ENCODE peak calls at places on chromosomes 7 and 10, in four cellular contexts. G is HepG2, R is GM12878, B is upper lobe of left lung. P is an unnamed sample.

GRCh38 chr7:73723813-73724212 is 4.3 kb upstream of the STX1A start:
- ATAC-seq in B (no peak), G (no peak), R (no peak), P (no peak)

GRCh38 chr10:102853944-102854694 is at the start of gene BORCS7:
- ATAC-seq in R (peak), B (peak), G (peak), P (peak)

GRCh38 chr7:43313628-43314378 is 201.4 kb downstream of the HECW1 start:
- ATAC-seq in R (peak), G (no peak), B (no peak), P (no peak)

GRCh38 chr7:94336009-94336408 is 58.7 kb upstream of the COL1A2 start:
- ATAC-seq in B (no peak), G (no peak), R (no peak), P (no peak)

GRCh38 chr7:38731195-38731594 is 100.0 kb upstream of the AMPH start:
- ATAC-seq in R (no peak), B (no peak), G (no peak), P (no peak)

GRCh38 chr7:36188266-36188665 is 35.2 kb downstream of the EEPD1 start:
- ATAC-seq in B (no peak), G (no peak), R (peak), P (no peak)

GRCh38 chr10:127013251-127013656 is 108.0 kb downstream of the DOCK1 start:
- ATAC-seq in B (no peak), R (no peak), G (no peak), P (no peak)

GRCh38 chr10:28797904-28798371 is 120.6 kb downstream of the BAMBI start:
- ATAC-seq in B (no peak), R (no peak), G (no peak), P (no peak)

GRCh38 chr7:74380720-74381119 is 73.0 kb upstream of the GTF2IRD1 start:
- ATAC-seq in G (peak), B (no peak), R (no peak), P (no peak)

GRCh38 chr10:22478555-22479334 is 133.4 kb downstream of the SPAG6 start:
- ATAC-seq in B (no peak), R (no peak), G (no peak), P (no peak)

GRCh38 chr10:78511324-78512204 is 477.9 kb downstream of the RPS24 start:
- ATAC-seq in B (no peak), G (no peak), R (no peak), P (no peak)

GRCh38 chr7:150748402-150748801 is 11.2 kb downstream of the GIMAP5 start:
- ATAC-seq in R (no peak), G (no peak), B (no peak), P (no peak)

GRCh38 chr7:40095695-40096327 is 38.6 kb downstream of the MPLKIP start:
- ATAC-seq in G (peak), R (no peak), B (no peak), P (no peak)

GRCh38 chr10:126387041-126387908 is 1.0 kb downstream of the ADAM12 start:
- ATAC-seq in B (peak), R (no peak), G (peak), P (no peak)

GRCh38 chr7:265998-266850 is 23.7 kb upstream of the FOXL3 start:
- ATAC-seq in G (peak), B (peak), R (no peak), P (no peak)

GRCh38 chr10:101230185-101230917 is 1.1 kb upstream of the LBX1 start:
- ATAC-seq in B (peak), R (no peak), G (peak), P (no peak)

GRCh38 chr10:104735469-104735868 is 94.4 kb downstream of the SORCS3 start:
- ATAC-seq in G (no peak), R (no peak), B (no peak), P (no peak)

GRCh38 chr7:134290286-134290685 is 26.4 kb downstream of the SLC35B4 start:
- ATAC-seq in B (peak), R (no peak), G (no peak), P (peak)

GRCh38 chr7:38839846-38840245 is 69.1 kb downstream of the VPS41 start:
- ATAC-seq in B (no peak), R (no peak), G (no peak), P (no peak)

GRCh38 chr7:699260-700170 is 27.0 kb upstream of the DNAAF5 start:
- ATAC-seq in B (no peak), G (no peak), R (no peak), P (peak)

GRCh38 chr7:4225352-4225751 is 456.7 kb upstream of the FOXK1 start:
- ATAC-seq in G (no peak), B (peak), R (no peak), P (no peak)

GRCh38 chr7:1049006-1049741 is 4.8 kb downstream of the GPR146 start:
- ATAC-seq in G (no peak), R (no peak), B (no peak), P (no peak)

GRCh38 chr10:80410122-80410521 is 1.8 kb downstream of the PRXL2A start:
- ATAC-seq in G (peak), B (no peak), R (no peak), P (no peak)

GRCh38 chr10:130661419-130661818 is 525.2 kb downstream of the GLRX3 start:
- ATAC-seq in R (no peak), G (no peak), B (no peak), P (no peak)

GRCh38 chr10:75592888-75593643 is 161.6 kb downstream of the LRMDA start:
- ATAC-seq in G (no peak), B (peak), R (no peak), P (no peak)

GRCh38 chr10:128469515-128469914 is 343.3 kb upstream of the MKI67 start:
- ATAC-seq in R (no peak), B (no peak), G (no peak), P (no peak)

GRCh38 chr7:44764665-44765578 is 16.3 kb downstream of the ZMIZ2 start:
- ATAC-seq in R (no peak), B (no peak), G (peak), P (no peak)

GRCh38 chr10:22253578-22253882 is 35.7 kb upstream of the EBLN1 start:
- ATAC-seq in B (peak), R (no peak), G (no peak), P (peak)

GRCh38 chr10:15439381-15439837 is 68.3 kb upstream of the FAM171A1 start:
- ATAC-seq in R (no peak), B (peak), G (peak), P (peak)

GRCh38 chr7:88151119-88151790 is 68.6 kb downstream of the SRI start:
- ATAC-seq in B (no peak), R (no peak), G (peak), P (no peak)

GRCh38 chr7:92667816-92668540 is 77.8 kb upstream of the FAM133B start:
- ATAC-seq in G (no peak), R (no peak), B (no peak), P (no peak)

GRCh38 chr10:108132303-108132702 is 967.8 kb upstream of the SORCS1 start:
- ATAC-seq in R (no peak), G (no peak), B (no peak), P (no peak)

GRCh38 chr10:37754538-37755323 is 102.7 kb downstream of the ZNF248 start:
- ATAC-seq in R (peak), B (no peak), G (peak), P (no peak)

GRCh38 chr10:84613336-84614021 is 285.1 kb downstream of the CCSER2 start:
- ATAC-seq in R (peak), B (peak), G (peak), P (no peak)

DNA sequence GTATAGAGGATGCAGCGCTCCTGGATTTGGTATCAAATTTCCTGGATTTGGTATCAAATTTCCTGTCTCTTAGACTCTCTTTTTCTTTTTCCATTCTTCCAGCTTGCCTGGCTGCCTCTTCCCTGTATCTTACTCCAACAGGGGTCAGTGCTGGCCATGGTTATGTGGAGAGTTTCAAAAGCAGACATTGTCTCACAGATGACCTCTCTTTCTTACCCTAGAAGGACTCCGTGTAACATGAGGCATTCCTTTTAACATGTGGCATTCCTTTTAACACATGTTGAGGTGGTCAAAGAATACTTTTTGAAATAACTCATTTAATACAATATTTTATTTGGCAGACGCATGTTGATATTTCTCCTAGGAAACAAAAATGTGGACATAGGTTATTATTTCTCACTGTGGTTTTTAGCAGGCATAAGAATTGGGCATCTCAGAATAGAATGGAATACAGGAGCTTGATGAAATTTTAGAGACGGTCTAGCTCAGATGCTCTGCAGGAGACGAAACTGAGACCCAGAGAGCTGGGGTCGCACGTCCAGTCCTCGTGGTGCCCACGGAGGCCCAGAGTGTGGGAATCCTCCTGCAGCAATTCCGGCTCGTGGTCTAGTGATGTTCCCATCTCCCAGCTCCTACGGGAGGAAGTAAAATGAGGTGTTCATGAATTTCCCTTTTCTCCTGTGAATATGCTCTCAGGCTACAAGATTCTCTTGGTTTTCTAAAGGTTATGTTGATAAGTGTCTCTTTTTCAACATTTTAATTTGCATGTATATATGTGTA is 59.6 kb upstream of the PITRM1 start:
- ATAC-seq in B (peak), R (no peak), G (no peak), P (no peak)
- TF ChIP-seq CTCF in B (no peak), R (no peak), G (no peak), P (no peak)

DNA sequence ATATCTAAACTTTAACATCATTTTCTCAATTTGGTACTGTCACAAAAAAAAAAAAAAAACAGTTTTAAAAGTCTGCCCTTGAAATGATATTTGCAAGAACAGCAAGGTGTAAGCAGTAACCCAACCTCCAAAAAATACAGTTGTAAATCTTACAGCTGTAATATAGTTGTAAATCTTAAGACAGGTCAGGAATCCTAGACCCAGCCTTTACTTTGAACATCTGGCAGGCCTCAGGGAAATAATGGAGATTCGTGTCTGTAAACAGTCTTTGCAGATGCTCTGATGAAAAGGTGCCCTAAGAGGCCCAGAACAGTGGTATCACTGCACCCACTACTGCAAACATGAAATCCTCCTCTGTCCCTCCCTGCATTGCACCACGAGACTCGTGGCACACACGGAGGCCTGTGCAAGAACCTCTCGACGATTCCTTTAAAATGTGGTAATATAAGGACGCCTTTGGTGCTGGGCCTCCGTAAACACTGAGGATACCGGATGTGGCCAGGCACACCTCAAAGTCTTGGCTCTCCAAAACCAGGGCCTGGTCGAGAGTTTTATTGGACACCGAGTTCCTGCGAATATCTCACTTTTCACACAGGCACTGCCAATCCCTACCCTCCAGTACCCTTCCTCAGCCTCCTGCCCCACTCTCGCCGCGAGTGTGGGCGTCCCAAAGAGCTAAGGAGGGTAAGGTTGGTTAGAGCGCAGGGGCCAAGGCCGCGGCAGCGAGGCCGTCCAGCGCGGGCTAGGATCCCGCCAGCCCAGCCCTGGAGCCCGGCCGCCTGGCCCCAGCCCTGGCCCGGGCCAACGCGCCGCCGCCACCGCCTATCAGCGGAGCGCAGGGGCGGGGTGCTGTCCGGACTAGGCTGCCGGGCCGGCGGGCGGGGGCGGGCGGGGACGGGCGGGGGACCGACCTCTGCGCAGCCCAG is 475 bp upstream of the REEP3 start:
- ATAC-seq in R (peak), B (peak), G (peak), P (peak)
- TF ChIP-seq POLR2A in R (peak), B (no peak), G (peak), P (no peak)

DNA sequence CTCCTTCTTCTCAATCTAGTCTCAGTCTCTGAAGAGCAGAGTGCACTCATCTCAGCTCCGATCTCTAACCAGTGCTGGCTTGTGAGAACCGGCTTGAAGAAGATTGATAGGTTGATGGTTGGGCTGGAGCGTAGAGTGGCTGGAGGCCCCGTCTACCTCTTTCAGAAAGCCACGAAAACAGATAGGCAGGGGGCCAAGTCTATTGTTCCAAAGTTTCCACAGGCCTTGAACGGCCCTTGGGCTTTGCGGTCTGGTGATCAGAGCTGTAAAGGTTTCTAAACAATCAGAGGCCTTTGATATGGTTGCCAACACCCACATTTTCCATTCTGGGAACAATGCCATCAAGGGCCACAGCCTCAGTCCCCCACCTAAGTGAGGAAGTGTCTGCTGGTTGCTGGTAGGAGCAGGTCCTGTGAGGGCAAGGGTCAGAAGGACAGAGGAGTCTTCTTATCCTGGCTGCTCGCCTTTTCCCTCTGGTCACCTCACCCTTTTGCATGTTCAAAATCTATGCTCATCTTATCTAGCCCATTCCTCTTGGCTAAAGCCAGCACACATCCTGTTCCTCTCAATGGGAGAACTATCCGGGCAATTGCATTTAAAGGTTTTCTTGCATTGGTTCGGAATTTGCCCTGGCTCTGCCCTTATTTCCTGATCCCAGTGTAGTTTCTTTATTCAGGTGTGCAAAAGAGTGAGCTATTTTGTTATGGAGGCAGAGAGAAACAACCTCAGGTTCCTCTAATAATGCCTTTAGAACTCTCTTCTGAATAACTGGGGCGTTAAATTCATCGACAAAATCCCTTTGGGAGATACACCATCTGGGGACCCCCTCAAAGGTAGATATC is 70.3 kb upstream of the KMT2E start:
- ATAC-seq in G (peak), B (peak), R (peak), P (peak)
- TF ChIP-seq EP300 in G (peak), B (no peak), R (peak), P (no peak)

GRCh38 chr7:132935608-132936007 is 146.3 kb downstream of the CHCHD3 start:
- ATAC-seq in R (no peak), G (no peak), B (no peak), P (no peak)

GRCh38 chr7:132933076-132933466 is 148.8 kb downstream of the CHCHD3 start:
- ATAC-seq in B (peak), G (no peak), R (peak), P (no peak)

GRCh38 chr7:132934017-132934416 is 147.9 kb downstream of the CHCHD3 start:
- ATAC-seq in R (peak), G (no peak), B (no peak), P (no peak)

GRCh38 chr7:132932321-132933075 is 149.4 kb downstream of the CHCHD3 start:
- ATAC-seq in R (no peak), B (no peak), G (no peak), P (no peak)

GRCh38 chr7:132930881-132931280 is 151.0 kb downstream of the CHCHD3 start:
- ATAC-seq in R (no peak), G (peak), B (no peak), P (no peak)
- TF ChIP-seq CTCF in R (peak), G (peak), B (peak), P (no peak)

GRCh38 chr10:20593649-20594048 is 303.5 kb downstream of the NEBL start:
- ATAC-seq in B (no peak), G (no peak), R (no peak), P (no peak)
- TF ChIP-seq POLR2A in B (no peak), G (no peak), R (no peak), P (no peak)

GRCh38 chr10:69316313-69317059 is 38.2 kb downstream of the HK1 start:
- ATAC-seq in B (no peak), G (no peak), R (no peak), P (no peak)

GRCh38 chr10:69315100-69315542 is 36.8 kb downstream of the HK1 start:
- ATAC-seq in G (no peak), B (no peak), R (no peak), P (no peak)

GRCh38 chr10:69317175-69318086 is 39.1 kb downstream of the HK1 start:
- ATAC-seq in G (no peak), R (peak), B (no peak), P (peak)

GRCh38 chr10:69318087-69318996 is 40.0 kb downstream of the HK1 start:
- ATAC-seq in G (peak), B (peak), R (peak), P (peak)

GRCh38 chr10:69315610-69316312 is 37.5 kb downstream of the HK1 start:
- ATAC-seq in G (no peak), B (no peak), R (no peak), P (no peak)
- TF ChIP-seq EP300 in G (no peak), B (no peak), R (no peak), P (no peak)

GRCh38 chr7:2936891-2937580 is 92.9 kb upstream of the GNA12 start:
- ATAC-seq in B (no peak), G (no peak), R (no peak), P (no peak)

GRCh38 chr7:2940466-2940865 is 96.4 kb upstream of the GNA12 start:
- ATAC-seq in R (no peak), G (no peak), B (no peak), P (no peak)

GRCh38 chr7:2939193-2939885 is 95.2 kb upstream of the GNA12 start:
- ATAC-seq in R (no peak), G (no peak), B (no peak), P (no peak)

GRCh38 chr7:2937701-2938513 is 93.8 kb upstream of the GNA12 start:
- ATAC-seq in B (no peak), R (no peak), G (peak), P (no peak)

DNA sequence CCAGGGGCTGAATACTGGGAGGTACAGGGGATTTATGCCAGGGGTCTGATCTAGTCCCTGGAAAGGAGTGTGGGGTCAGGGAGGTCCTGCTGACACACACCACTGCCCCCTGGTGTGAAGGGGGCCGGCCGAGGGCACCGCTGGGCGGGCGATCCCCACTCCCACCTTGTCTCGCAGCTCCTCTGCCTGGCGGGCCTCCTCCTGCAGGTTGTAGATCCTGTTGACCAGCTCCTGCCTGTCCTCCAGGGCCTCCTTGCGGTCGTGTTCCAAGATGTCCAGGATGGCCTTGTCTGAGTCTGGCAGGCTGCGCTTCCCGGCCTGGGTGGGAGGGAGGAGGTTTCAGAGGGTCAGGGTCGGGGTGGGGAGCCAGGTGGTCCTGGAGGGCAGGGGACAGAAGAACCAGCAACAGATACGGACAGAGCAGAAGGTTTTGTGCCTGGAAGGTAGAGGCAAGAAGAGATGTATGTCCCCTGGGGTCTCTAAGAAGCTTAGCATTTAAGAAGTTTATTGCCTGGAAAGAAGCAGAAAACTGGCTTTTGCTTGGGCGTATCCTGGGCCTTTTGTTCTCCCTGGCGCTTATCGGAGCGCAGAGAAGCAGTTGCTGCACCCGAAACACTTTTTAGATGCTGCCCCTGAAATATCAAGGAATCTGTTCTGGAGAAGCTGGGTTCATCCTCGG is 94.5 kb upstream of the GNA12 start:
- ATAC-seq in B (no peak), G (peak), R (no peak), P (no peak)
- TF ChIP-seq CTCF in B (no peak), G (no peak), R (no peak), P (no peak)